ENCODE peak calls at places on chromosomes 5 and 9, in four cellular contexts. U is HFFc6, F is SK-MEL-5, K is HS-5. E is an unnamed sample.

GRCh38 chr5:137481596-137481995 is 17.5 kb downstream of the SPOCK1 start:
- DNase-seq in F (no peak), K (no peak), U (no peak), E (no peak)

GRCh38 chr5:110179291-110179690 is 489.6 kb downstream of the MAN2A1 start:
- DNase-seq in K (no peak), F (no peak), U (no peak), E (no peak)

GRCh38 chr9:18632624-18633407 is 158.9 kb downstream of the ADAMTSL1 start:
- DNase-seq in F (peak; percentile 24), K (no peak), U (peak; percentile 80), E (peak; percentile 93)

GRCh38 chr5:117302949-117303348 is 728.3 kb upstream of the SEMA6A start:
- DNase-seq in F (no peak), K (no peak), U (no peak), E (peak; percentile 3)

GRCh38 chr5:9437741-9438240 is 108.1 kb downstream of the SEMA5A start:
- DNase-seq in K (peak; percentile 93), F (peak; percentile 99), U (peak; percentile 91), E (peak; percentile 92)

GRCh38 chr9:97984188-97985057 is 1.3 kb downstream of the ANP32B start:
- DNase-seq in U (peak; percentile 52), F (peak; percentile 65), K (peak; percentile 42), E (peak; percentile 70)

GRCh38 chr5:56802235-56802634 is 13.1 kb upstream of the MAP3K1 start:
- DNase-seq in U (no peak), K (no peak), F (no peak), E (no peak)

GRCh38 chr9:126839301-126839700 is 21.1 kb upstream of the ZBTB34 start:
- DNase-seq in U (no peak), K (no peak), F (no peak), E (no peak)

GRCh38 chr9:78118742-78119473 is 87.3 kb upstream of the GNAQ start:
- DNase-seq in U (peak; percentile 14), K (no peak), F (no peak), E (peak; percentile 10)